ENCODE peak calls at places on chromosomes 3 and 15, in five cellular contexts. One of them, this sample, is unnamed.

GRCh38 chr3:194782767-194783404 is 97.2 kb downstream of the FAM43A start:
- DNase-seq in stimulated activated CD4-positive, alpha-beta T cell treated with anti-CD3 and anti-CD28 coated beads, TNF-alpha, amount 100 ng/mL, for 1 hour: no peak
- DNase-seq in stimulated activated effector memory CD8-positive, alpha-beta T cell treated with anti-CD3 and anti-CD28 coated beads, Interleukin-12 subunit alpha, Interleukin-12 subunit beta, amount 100 ng/mL, for 72 hours: no peak
- DNase-seq in islet precursor cell: peak; percentile 40
- DNase-seq in activated CD4-positive, alpha-beta memory T cell treated with anti-CD3 and anti-CD28 coated beads, Interleukin-2, amount 10 ng/mL, durations not matched to agents 7 days and 5 days: no peak
- DNase-seq in this sample: peak; percentile 76

GRCh38 chr3:170355738-170356595 is 1.5 kb upstream of the SKIL start:
- DNase-seq in islet precursor cell: peak; percentile 61
- DNase-seq in stimulated activated effector memory CD8-positive, alpha-beta T cell treated with anti-CD3 and anti-CD28 coated beads, Interleukin-12 subunit alpha, Interleukin-12 subunit beta, amount 100 ng/mL, for 72 hours: no peak
- DNase-seq in stimulated activated CD4-positive, alpha-beta T cell treated with anti-CD3 and anti-CD28 coated beads, TNF-alpha, amount 100 ng/mL, for 1 hour: no peak
- DNase-seq in activated CD4-positive, alpha-beta memory T cell treated with anti-CD3 and anti-CD28 coated beads, Interleukin-2, amount 10 ng/mL, durations not matched to agents 7 days and 5 days: no peak
- DNase-seq in this sample: peak; percentile 88

GRCh38 chr3:141625506-141625905 is 112.6 kb upstream of the RNF7 start:
- DNase-seq in stimulated activated effector memory CD8-positive, alpha-beta T cell treated with anti-CD3 and anti-CD28 coated beads, Interleukin-12 subunit alpha, Interleukin-12 subunit beta, amount 100 ng/mL, for 72 hours: no peak
- DNase-seq in stimulated activated CD4-positive, alpha-beta T cell treated with anti-CD3 and anti-CD28 coated beads, TNF-alpha, amount 100 ng/mL, for 1 hour: no peak
- DNase-seq in islet precursor cell: no peak
- DNase-seq in activated CD4-positive, alpha-beta memory T cell treated with anti-CD3 and anti-CD28 coated beads, Interleukin-2, amount 10 ng/mL, durations not matched to agents 7 days and 5 days: no peak
- DNase-seq in this sample: no peak

GRCh38 chr3:49911124-49911420 is 7.4 kb upstream of the MST1R start:
- DNase-seq in stimulated activated effector memory CD8-positive, alpha-beta T cell treated with anti-CD3 and anti-CD28 coated beads, Interleukin-12 subunit alpha, Interleukin-12 subunit beta, amount 100 ng/mL, for 72 hours: no peak
- DNase-seq in stimulated activated CD4-positive, alpha-beta T cell treated with anti-CD3 and anti-CD28 coated beads, TNF-alpha, amount 100 ng/mL, for 1 hour: no peak
- DNase-seq in activated CD4-positive, alpha-beta memory T cell treated with anti-CD3 and anti-CD28 coated beads, Interleukin-2, amount 10 ng/mL, durations not matched to agents 7 days and 5 days: no peak
- DNase-seq in islet precursor cell: no peak
- DNase-seq in this sample: no peak

GRCh38 chr15:80777137-80777536 is 2.0 kb upstream of the CEMIP start:
- DNase-seq in stimulated activated CD4-positive, alpha-beta T cell treated with anti-CD3 and anti-CD28 coated beads, TNF-alpha, amount 100 ng/mL, for 1 hour: no peak
- DNase-seq in islet precursor cell: no peak
- DNase-seq in activated CD4-positive, alpha-beta memory T cell treated with anti-CD3 and anti-CD28 coated beads, Interleukin-2, amount 10 ng/mL, durations not matched to agents 7 days and 5 days: no peak
- DNase-seq in stimulated activated effector memory CD8-positive, alpha-beta T cell treated with anti-CD3 and anti-CD28 coated beads, Interleukin-12 subunit alpha, Interleukin-12 subunit beta, amount 100 ng/mL, for 72 hours: no peak
- DNase-seq in this sample: no peak

GRCh38 chr3:184553385-184553784 is 8.2 kb upstream of the EPHB3 start:
- DNase-seq in stimulated activated CD4-positive, alpha-beta T cell treated with anti-CD3 and anti-CD28 coated beads, TNF-alpha, amount 100 ng/mL, for 1 hour: no peak
- DNase-seq in stimulated activated effector memory CD8-positive, alpha-beta T cell treated with anti-CD3 and anti-CD28 coated beads, Interleukin-12 subunit alpha, Interleukin-12 subunit beta, amount 100 ng/mL, for 72 hours: no peak
- DNase-seq in islet precursor cell: peak; percentile 41
- DNase-seq in activated CD4-positive, alpha-beta memory T cell treated with anti-CD3 and anti-CD28 coated beads, Interleukin-2, amount 10 ng/mL, durations not matched to agents 7 days and 5 days: no peak
- DNase-seq in this sample: no peak

GRCh38 chr3:157089455-157090221 is 70.3 kb downstream of the CCNL1 start:
- DNase-seq in stimulated activated CD4-positive, alpha-beta T cell treated with anti-CD3 and anti-CD28 coated beads, TNF-alpha, amount 100 ng/mL, for 1 hour: no peak
- DNase-seq in stimulated activated effector memory CD8-positive, alpha-beta T cell treated with anti-CD3 and anti-CD28 coated beads, Interleukin-12 subunit alpha, Interleukin-12 subunit beta, amount 100 ng/mL, for 72 hours: no peak
- DNase-seq in activated CD4-positive, alpha-beta memory T cell treated with anti-CD3 and anti-CD28 coated beads, Interleukin-2, amount 10 ng/mL, durations not matched to agents 7 days and 5 days: peak; percentile 30
- DNase-seq in islet precursor cell: no peak
- DNase-seq in this sample: no peak

GRCh38 chr3:25654576-25654975 is 10.1 kb downstream of the TOP2B start:
- DNase-seq in stimulated activated effector memory CD8-positive, alpha-beta T cell treated with anti-CD3 and anti-CD28 coated beads, Interleukin-12 subunit alpha, Interleukin-12 subunit beta, amount 100 ng/mL, for 72 hours: no peak
- DNase-seq in islet precursor cell: no peak
- DNase-seq in stimulated activated CD4-positive, alpha-beta T cell treated with anti-CD3 and anti-CD28 coated beads, TNF-alpha, amount 100 ng/mL, for 1 hour: no peak
- DNase-seq in activated CD4-positive, alpha-beta memory T cell treated with anti-CD3 and anti-CD28 coated beads, Interleukin-2, amount 10 ng/mL, durations not matched to agents 7 days and 5 days: no peak
- DNase-seq in this sample: no peak

GRCh38 chr15:52492132-52492531 is 36.5 kb downstream of the MYO5A start:
- DNase-seq in stimulated activated CD4-positive, alpha-beta T cell treated with anti-CD3 and anti-CD28 coated beads, TNF-alpha, amount 100 ng/mL, for 1 hour: no peak
- DNase-seq in stimulated activated effector memory CD8-positive, alpha-beta T cell treated with anti-CD3 and anti-CD28 coated beads, Interleukin-12 subunit alpha, Interleukin-12 subunit beta, amount 100 ng/mL, for 72 hours: no peak
- DNase-seq in islet precursor cell: no peak
- DNase-seq in activated CD4-positive, alpha-beta memory T cell treated with anti-CD3 and anti-CD28 coated beads, Interleukin-2, amount 10 ng/mL, durations not matched to agents 7 days and 5 days: no peak
- DNase-seq in this sample: no peak

GRCh38 chr3:184275302-184275701 is 520 bp upstream of the ECE2 start:
- DNase-seq in stimulated activated effector memory CD8-positive, alpha-beta T cell treated with anti-CD3 and anti-CD28 coated beads, Interleukin-12 subunit alpha, Interleukin-12 subunit beta, amount 100 ng/mL, for 72 hours: no peak
- DNase-seq in islet precursor cell: no peak
- DNase-seq in stimulated activated CD4-positive, alpha-beta T cell treated with anti-CD3 and anti-CD28 coated beads, TNF-alpha, amount 100 ng/mL, for 1 hour: no peak
- DNase-seq in activated CD4-positive, alpha-beta memory T cell treated with anti-CD3 and anti-CD28 coated beads, Interleukin-2, amount 10 ng/mL, durations not matched to agents 7 days and 5 days: no peak
- DNase-seq in this sample: no peak